ENCODE peak calls at places on chromosomes 13 and 19, in seven cellular contexts. One of them, this sample, is unnamed.

GRCh38 chr19:30447276-30447870 is 75.2 kb downstream of the ZNF536 start:
- DNase-seq in ecto neural progenitor cell: no peak
- DNase-seq in SW 1271: no peak
- DNase-seq in Caco-2: no peak
- DNase-seq in C1 segment of cervical spinal cord: no peak
- DNase-seq in stimulated activated CD8-positive, alpha-beta memory T cell treated with anti-CD3 and anti-CD28 coated beads, Interleukin-2, amount 100 ng/mL, for 48 hours: no peak
- DNase-seq in HL-60: no peak
- DNase-seq in this sample: no peak

GRCh38 chr19:32363175-32363574 is 17.8 kb downstream of the ZNF507 start:
- DNase-seq in ecto neural progenitor cell: no peak
- DNase-seq in stimulated activated CD8-positive, alpha-beta memory T cell treated with anti-CD3 and anti-CD28 coated beads, Interleukin-2, amount 100 ng/mL, for 48 hours: no peak
- DNase-seq in C1 segment of cervical spinal cord: no peak
- DNase-seq in Caco-2: peak
- DNase-seq in SW 1271: no peak
- DNase-seq in HL-60: no peak
- DNase-seq in this sample: no peak

GRCh38 chr19:50492303-50493052 is 15.8 kb upstream of the GARIN5A start:
- DNase-seq in Caco-2: peak
- DNase-seq in SW 1271: no peak
- DNase-seq in C1 segment of cervical spinal cord: no peak
- DNase-seq in HL-60: peak
- DNase-seq in stimulated activated CD8-positive, alpha-beta memory T cell treated with anti-CD3 and anti-CD28 coated beads, Interleukin-2, amount 100 ng/mL, for 48 hours: peak
- DNase-seq in ecto neural progenitor cell: no peak
- DNase-seq in this sample: no peak

GRCh38 chr19:47545061-47545948 is 27.6 kb downstream of the ZNF541 start:
- DNase-seq in C1 segment of cervical spinal cord: no peak
- DNase-seq in stimulated activated CD8-positive, alpha-beta memory T cell treated with anti-CD3 and anti-CD28 coated beads, Interleukin-2, amount 100 ng/mL, for 48 hours: no peak
- DNase-seq in SW 1271: no peak
- DNase-seq in ecto neural progenitor cell: no peak
- DNase-seq in HL-60: no peak
- DNase-seq in Caco-2: no peak
- DNase-seq in this sample: no peak

GRCh38 chr19:7460562-7460966 is 28.3 kb downstream of the PEX11G start:
- DNase-seq in HL-60: no peak
- DNase-seq in stimulated activated CD8-positive, alpha-beta memory T cell treated with anti-CD3 and anti-CD28 coated beads, Interleukin-2, amount 100 ng/mL, for 48 hours: no peak
- DNase-seq in C1 segment of cervical spinal cord: no peak
- DNase-seq in SW 1271: peak
- DNase-seq in Caco-2: no peak
- DNase-seq in ecto neural progenitor cell: no peak
- DNase-seq in this sample: peak

GRCh38 chr19:38049105-38049649 is 142.2 kb downstream of the SIPA1L3 start:
- DNase-seq in Caco-2: no peak
- DNase-seq in C1 segment of cervical spinal cord: no peak
- DNase-seq in HL-60: peak
- DNase-seq in SW 1271: no peak
- DNase-seq in ecto neural progenitor cell: no peak
- DNase-seq in stimulated activated CD8-positive, alpha-beta memory T cell treated with anti-CD3 and anti-CD28 coated beads, Interleukin-2, amount 100 ng/mL, for 48 hours: no peak
- DNase-seq in this sample: no peak

GRCh38 chr13:110593430-110594130 is 21.8 kb upstream of the NAXD start:
- DNase-seq in SW 1271: no peak
- DNase-seq in ecto neural progenitor cell: no peak
- DNase-seq in C1 segment of cervical spinal cord: no peak
- DNase-seq in stimulated activated CD8-positive, alpha-beta memory T cell treated with anti-CD3 and anti-CD28 coated beads, Interleukin-2, amount 100 ng/mL, for 48 hours: no peak
- DNase-seq in HL-60: peak
- DNase-seq in Caco-2: peak
- DNase-seq in this sample: peak

GRCh38 chr19:38736413-38737280 is 7.6 kb downstream of the CAPN12 start:
- DNase-seq in C1 segment of cervical spinal cord: no peak
- DNase-seq in HL-60: no peak
- DNase-seq in SW 1271: no peak
- DNase-seq in ecto neural progenitor cell: peak
- DNase-seq in stimulated activated CD8-positive, alpha-beta memory T cell treated with anti-CD3 and anti-CD28 coated beads, Interleukin-2, amount 100 ng/mL, for 48 hours: peak
- DNase-seq in Caco-2: peak
- DNase-seq in this sample: peak

GRCh38 chr19:40611096-40611495 is 9.9 kb downstream of the LTBP4 start:
- DNase-seq in ecto neural progenitor cell: peak
- DNase-seq in stimulated activated CD8-positive, alpha-beta memory T cell treated with anti-CD3 and anti-CD28 coated beads, Interleukin-2, amount 100 ng/mL, for 48 hours: no peak
- DNase-seq in SW 1271: no peak
- DNase-seq in C1 segment of cervical spinal cord: no peak
- DNase-seq in HL-60: no peak
- DNase-seq in Caco-2: no peak
- DNase-seq in this sample: no peak

GRCh38 chr13:98482476-98483444 is 94.1 kb downstream of the STK24 start:
- DNase-seq in HL-60: peak
- DNase-seq in stimulated activated CD8-positive, alpha-beta memory T cell treated with anti-CD3 and anti-CD28 coated beads, Interleukin-2, amount 100 ng/mL, for 48 hours: no peak
- DNase-seq in Caco-2: no peak
- DNase-seq in ecto neural progenitor cell: no peak
- DNase-seq in C1 segment of cervical spinal cord: no peak
- DNase-seq in SW 1271: no peak
- DNase-seq in this sample: peak